ENCODE peak calls at places on chromosomes 1 and 21, in eight cellular contexts. X is EL; K is skeletal muscle cell; A is fibroblast of pulmonary artery; Q is RPMI7951; O is stimulated activated CD8-positive, alpha-beta memory T cell treated with anti-CD3 and anti-CD28 coated beads, Interleukin-7, amount 100 ng/mL, for 4 hours; F is NCI-H187; C is esophagus squamous epithelium. Y is an unnamed sample.

GRCh38 chr1:94713472-94714141 is 106.5 kb upstream of the SLC44A3 start:
- DNase-seq in X (peak), K (peak), A (peak), Q (peak), O (no peak), F (no peak), C (peak), Y (peak)

GRCh38 chr1:204294371-204294770 is 65.4 kb downstream of the PLEKHA6 start:
- DNase-seq in X (peak), K (peak), A (peak), Q (peak), O (no peak), F (no peak), C (no peak), Y (peak)

GRCh38 chr1:12450831-12451559 is 167.0 kb downstream of the DHRS3 start:
- DNase-seq in X (no peak), K (no peak), A (no peak), Q (no peak), O (no peak), F (no peak), C (no peak), Y (no peak)

GRCh38 chr1:112707217-112708001 is 482 bp upstream of the RHOC start:
- DNase-seq in X (peak), K (no peak), A (peak), Q (peak), O (peak), F (peak), C (peak), Y (peak)

GRCh38 chr21:45326169-45326833 is 38.6 kb upstream of the POFUT2 start:
- DNase-seq in X (peak), K (no peak), A (peak), Q (peak), O (no peak), F (no peak), C (no peak), Y (no peak)

GRCh38 chr1:23167353-23168078 is 1.1 kb downstream of the LUZP1 start:
- DNase-seq in X (peak), K (no peak), A (peak), Q (peak), O (no peak), F (no peak), C (no peak), Y (peak)

GRCh38 chr1:98053471-98054366 is 132.9 kb upstream of the DPYD start:
- DNase-seq in X (peak), K (no peak), A (peak), Q (peak), O (no peak), F (peak), C (no peak), Y (no peak)

GRCh38 chr1:42950146-42950480 is 8.6 kb downstream of the SLC2A1 start:
- DNase-seq in X (peak), K (no peak), A (peak), Q (peak), O (no peak), F (no peak), C (no peak), Y (peak)

GRCh38 chr1:11421443-11421842 is 57.5 kb upstream of the DISP3 start:
- DNase-seq in X (no peak), K (no peak), A (no peak), Q (no peak), O (no peak), F (no peak), C (no peak), Y (no peak)

GRCh38 chr21:45496968-45497845 is 45.0 kb downstream of the SLC19A1 start:
- DNase-seq in X (no peak), K (no peak), A (no peak), Q (no peak), O (no peak), F (no peak), C (no peak), Y (no peak)

GRCh38 chr1:156082111-156083091 is at the start of gene MEX3A:
- DNase-seq in X (peak), K (no peak), A (peak), Q (peak), O (no peak), F (peak), C (no peak), Y (peak)

GRCh38 chr1:93304716-93305138 is 41.0 kb upstream of the DR1 start:
- DNase-seq in X (peak), K (peak), A (peak), Q (peak), O (peak), F (peak), C (no peak), Y (peak)

Y was measured in RCC 7860.